ENCODE peak calls at places on chromosome X, in seven cellular contexts. One of them, this sample, is unnamed.

GRCh38 chrX:149286940-149287349 is 218.2 kb downstream of the IDS start:
- DNase-seq in iPS DF 6.9: peak; percentile 22
- DNase-seq in mesendoderm: peak; percentile 50
- DNase-seq in breast epithelium: no peak
- DNase-seq in A549: peak; percentile 38
- DNase-seq in ovary: no peak
- DNase-seq in HepG2: peak; percentile 11
- DNase-seq in this sample: peak; percentile 35

GRCh38 chrX:63747331-63747730 is 37.7 kb downstream of the ARHGEF9 start:
- DNase-seq in iPS DF 6.9: no peak
- DNase-seq in mesendoderm: no peak
- DNase-seq in breast epithelium: no peak
- DNase-seq in A549: no peak
- DNase-seq in ovary: no peak
- DNase-seq in HepG2: no peak
- DNase-seq in this sample: no peak

GRCh38 chrX:26466387-26466786 is 250.4 kb downstream of the MAGEB5 start:
- DNase-seq in iPS DF 6.9: no peak
- DNase-seq in mesendoderm: no peak
- DNase-seq in breast epithelium: no peak
- DNase-seq in A549: no peak
- DNase-seq in ovary: no peak
- DNase-seq in HepG2: no peak
- DNase-seq in this sample: no peak

GRCh38 chrX:118536204-118536603 is 40.6 kb downstream of the DOCK11 start:
- DNase-seq in iPS DF 6.9: no peak
- DNase-seq in mesendoderm: no peak
- DNase-seq in breast epithelium: no peak
- DNase-seq in A549: no peak
- DNase-seq in ovary: no peak
- DNase-seq in HepG2: no peak
- DNase-seq in this sample: no peak

GRCh38 chrX:37599735-37600134 is 28.3 kb downstream of the LANCL3 start:
- DNase-seq in iPS DF 6.9: no peak
- DNase-seq in mesendoderm: no peak
- DNase-seq in breast epithelium: peak; percentile 58
- DNase-seq in A549: no peak
- DNase-seq in ovary: no peak
- DNase-seq in HepG2: no peak
- DNase-seq in this sample: no peak

GRCh38 chrX:13463608-13464007 is 105.8 kb upstream of the EGFL6 start:
- DNase-seq in iPS DF 6.9: no peak
- DNase-seq in mesendoderm: no peak
- DNase-seq in breast epithelium: no peak
- DNase-seq in A549: peak; percentile 6
- DNase-seq in ovary: no peak
- DNase-seq in HepG2: no peak
- DNase-seq in this sample: no peak

GRCh38 chrX:32877592-32877991 is 333.8 kb downstream of the DMD start:
- DNase-seq in iPS DF 6.9: no peak
- DNase-seq in mesendoderm: peak; percentile 63
- DNase-seq in breast epithelium: no peak
- DNase-seq in A549: no peak
- DNase-seq in ovary: no peak
- DNase-seq in HepG2: no peak
- DNase-seq in this sample: no peak

GRCh38 chrX:43589735-43590515 is 66.2 kb upstream of the MAOA start:
- DNase-seq in iPS DF 6.9: no peak
- DNase-seq in mesendoderm: no peak
- DNase-seq in breast epithelium: no peak
- DNase-seq in A549: no peak
- DNase-seq in ovary: no peak
- DNase-seq in HepG2: peak; percentile 64
- DNase-seq in this sample: no peak

GRCh38 chrX:72053508-72053907 is 78.2 kb downstream of the RTL5 start:
- DNase-seq in iPS DF 6.9: no peak
- DNase-seq in mesendoderm: no peak
- DNase-seq in breast epithelium: no peak
- DNase-seq in A549: no peak
- DNase-seq in ovary: no peak
- DNase-seq in HepG2: no peak
- DNase-seq in this sample: no peak

GRCh38 chrX:136205882-136206281 is 45.3 kb downstream of the MAP7D3 start:
- DNase-seq in iPS DF 6.9: no peak
- DNase-seq in mesendoderm: no peak
- DNase-seq in breast epithelium: no peak
- DNase-seq in A549: no peak
- DNase-seq in ovary: no peak
- DNase-seq in HepG2: no peak
- DNase-seq in this sample: no peak
- H3K27ac ChIP-seq in iPS DF 6.9: no peak overlapping the region
- H3K27ac ChIP-seq in mesendoderm: no peak overlapping the region
- H3K27ac ChIP-seq in breast epithelium: peak overlapping the region; percentile 55
- H3K27ac ChIP-seq in A549: no peak overlapping the region
- H3K27ac ChIP-seq in ovary: no peak overlapping the region
- H3K27ac ChIP-seq in HepG2: no peak overlapping the region
- H3K27ac ChIP-seq in this sample: no peak overlapping the region

GRCh38 chrX:10048695-10049094 is 81.5 kb downstream of the CLDN34 start:
- DNase-seq in iPS DF 6.9: no peak
- DNase-seq in mesendoderm: no peak
- DNase-seq in breast epithelium: no peak
- DNase-seq in A549: no peak
- DNase-seq in ovary: no peak
- DNase-seq in HepG2: no peak
- DNase-seq in this sample: no peak

GRCh38 chrX:10049246-10049645 is 82.1 kb downstream of the CLDN34 start:
- DNase-seq in iPS DF 6.9: no peak
- DNase-seq in mesendoderm: no peak
- DNase-seq in breast epithelium: no peak
- DNase-seq in A549: no peak
- DNase-seq in ovary: no peak
- DNase-seq in HepG2: no peak
- DNase-seq in this sample: no peak

GRCh38 chrX:10047133-10047532 is 80.0 kb downstream of the CLDN34 start:
- DNase-seq in iPS DF 6.9: no peak
- DNase-seq in mesendoderm: no peak
- DNase-seq in breast epithelium: no peak
- DNase-seq in A549: no peak
- DNase-seq in ovary: no peak
- DNase-seq in HepG2: no peak
- DNase-seq in this sample: no peak

GRCh38 chrX:10047631-10048030 is 80.5 kb downstream of the CLDN34 start:
- DNase-seq in iPS DF 6.9: no peak
- DNase-seq in mesendoderm: no peak
- DNase-seq in breast epithelium: no peak
- DNase-seq in A549: no peak
- DNase-seq in ovary: no peak
- DNase-seq in HepG2: no peak
- DNase-seq in this sample: no peak

DNA sequence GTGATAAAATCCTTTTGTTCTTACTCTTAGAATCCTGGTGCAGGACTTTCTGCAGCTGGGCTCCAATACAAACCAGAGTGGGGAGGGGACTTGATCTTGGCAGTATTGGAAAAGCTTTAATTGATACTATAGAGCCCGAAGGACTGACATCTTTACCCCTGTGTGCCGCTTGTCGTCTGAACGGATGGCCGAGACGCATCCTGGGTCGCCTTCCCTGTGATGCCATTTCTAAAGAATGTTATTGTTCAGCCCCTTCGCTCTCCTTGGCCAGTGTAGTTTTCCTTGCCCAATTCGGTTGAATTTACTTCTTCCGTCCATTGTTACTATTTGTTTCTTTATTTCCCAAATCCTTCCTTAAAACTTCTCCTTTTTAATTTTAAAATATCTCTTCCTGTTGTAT is 80.9 kb downstream of the CLDN34 start:
- DNase-seq in iPS DF 6.9: no peak
- DNase-seq in mesendoderm: peak; percentile 71
- DNase-seq in breast epithelium: no peak
- DNase-seq in A549: no peak
- DNase-seq in ovary: no peak
- DNase-seq in HepG2: no peak
- DNase-seq in this sample: no peak
- H3K4me1 ChIP-seq in iPS DF 6.9: peaks cover 8% of the 10 kb centered on the region
- H3K4me1 ChIP-seq in mesendoderm: peaks cover 2% of the 10 kb centered on the region
- H3K4me1 ChIP-seq in breast epithelium: peaks cover 5% of the 10 kb centered on the region
- H3K4me1 ChIP-seq in A549: peaks cover 34% of the 10 kb centered on the region
- H3K4me1 ChIP-seq in ovary: peaks cover 8% of the 10 kb centered on the region
- H3K4me1 ChIP-seq in HepG2: no peaks in the 10 kb centered on the region
- H3K4me1 ChIP-seq in this sample: no peaks in the 10 kb centered on the region

GRCh38 chrX:115174548-115174947 is 14.7 kb upstream of the RBMXL3 start:
- DNase-seq in iPS DF 6.9: no peak
- DNase-seq in mesendoderm: peak; percentile 28
- DNase-seq in breast epithelium: no peak
- DNase-seq in A549: no peak
- DNase-seq in ovary: no peak
- DNase-seq in HepG2: no peak
- DNase-seq in this sample: no peak
- H3K27ac ChIP-seq in iPS DF 6.9: no peak overlapping the region
- H3K27ac ChIP-seq in mesendoderm: no peak overlapping the region
- H3K27ac ChIP-seq in breast epithelium: no peak overlapping the region
- H3K27ac ChIP-seq in A549: no peak overlapping the region
- H3K27ac ChIP-seq in ovary: no peak overlapping the region
- H3K27ac ChIP-seq in HepG2: no peak overlapping the region
- H3K27ac ChIP-seq in this sample: no peak overlapping the region

DNA sequence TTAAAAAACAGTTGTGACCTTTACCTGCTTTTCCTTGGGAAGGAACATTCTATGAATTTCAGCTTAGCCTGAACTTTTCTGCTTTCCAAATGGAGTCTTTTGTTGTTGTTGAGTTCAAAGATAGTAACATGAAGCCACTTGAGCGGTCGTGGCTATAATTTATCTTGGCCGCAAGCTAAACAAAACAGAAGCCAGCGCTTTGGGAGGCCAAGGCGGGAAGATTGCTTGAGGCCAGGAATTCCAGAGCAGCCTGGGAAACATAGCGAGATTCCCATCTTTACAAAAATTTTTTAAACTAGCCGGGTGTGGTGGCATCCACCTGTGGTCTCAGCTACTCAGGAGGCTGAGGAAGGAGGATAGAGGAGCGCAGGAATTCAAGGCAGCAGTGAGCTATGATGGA is 29.9 kb downstream of the TKTL1 start:
- DNase-seq in iPS DF 6.9: no peak
- DNase-seq in mesendoderm: no peak
- DNase-seq in breast epithelium: no peak
- DNase-seq in A549: no peak
- DNase-seq in ovary: no peak
- DNase-seq in HepG2: no peak
- DNase-seq in this sample: no peak
- H3K4me1 ChIP-seq in iPS DF 6.9: no peaks in the 10 kb centered on the region
- H3K4me1 ChIP-seq in mesendoderm: no peaks in the 10 kb centered on the region
- H3K4me1 ChIP-seq in breast epithelium: no peaks in the 10 kb centered on the region
- H3K4me1 ChIP-seq in A549: no peaks in the 10 kb centered on the region
- H3K4me1 ChIP-seq in ovary: peaks cover 2% of the 10 kb centered on the region
- H3K4me1 ChIP-seq in HepG2: no peaks in the 10 kb centered on the region
- H3K4me1 ChIP-seq in this sample: peaks cover 47% of the 10 kb centered on the region

GRCh38 chrX:292900-293897 is 12.0 kb downstream of the PLCXD1 start:
- DNase-seq in iPS DF 6.9: no peak
- DNase-seq in mesendoderm: no peak
- DNase-seq in breast epithelium: peak; percentile 48
- DNase-seq in A549: no peak
- DNase-seq in ovary: peak; percentile 29
- DNase-seq in HepG2: no peak
- DNase-seq in this sample: no peak

GRCh38 chrX:291411-291901 is 10.3 kb downstream of the PLCXD1 start:
- DNase-seq in iPS DF 6.9: no peak
- DNase-seq in mesendoderm: no peak
- DNase-seq in breast epithelium: peak; percentile 43
- DNase-seq in A549: no peak
- DNase-seq in ovary: peak; percentile 30
- DNase-seq in HepG2: no peak
- DNase-seq in this sample: peak; percentile 42

GRCh38 chrX:298993-299392 is 17.8 kb downstream of the PLCXD1 start:
- DNase-seq in iPS DF 6.9: no peak
- DNase-seq in mesendoderm: no peak
- DNase-seq in breast epithelium: peak; percentile 35
- DNase-seq in A549: no peak
- DNase-seq in ovary: no peak
- DNase-seq in HepG2: no peak
- DNase-seq in this sample: no peak

GRCh38 chrX:290476-291166 is 9.4 kb downstream of the PLCXD1 start:
- DNase-seq in iPS DF 6.9: no peak
- DNase-seq in mesendoderm: no peak
- DNase-seq in breast epithelium: peak; percentile 40
- DNase-seq in A549: no peak
- DNase-seq in ovary: peak; percentile 26
- DNase-seq in HepG2: no peak
- DNase-seq in this sample: no peak

DNA sequence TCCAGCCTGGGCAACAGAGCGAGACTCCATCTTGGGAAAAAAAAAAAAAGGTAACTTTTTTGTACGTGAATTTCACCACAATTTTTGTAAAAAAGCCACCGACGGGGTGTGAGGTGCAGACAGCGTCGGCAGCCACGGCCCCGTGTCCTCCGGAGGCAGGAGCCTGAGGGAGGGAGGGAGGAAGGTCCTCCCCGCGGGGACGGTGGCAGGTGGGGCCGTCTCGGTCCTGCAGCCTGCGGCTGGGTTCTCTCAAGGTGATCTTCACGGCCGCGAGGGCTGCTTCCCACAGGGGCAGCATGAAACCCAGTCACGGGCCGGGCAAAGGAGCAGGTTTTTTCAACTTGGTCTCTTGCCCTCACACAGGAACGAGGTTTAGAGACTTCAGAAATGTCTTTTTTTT is 14.0 kb downstream of the PLCXD1 start:
- DNase-seq in iPS DF 6.9: no peak
- DNase-seq in mesendoderm: no peak
- DNase-seq in breast epithelium: peak; percentile 48
- DNase-seq in A549: no peak
- DNase-seq in ovary: peak; percentile 26
- DNase-seq in HepG2: no peak
- DNase-seq in this sample: no peak
- H3K27ac ChIP-seq in iPS DF 6.9: no peak overlapping the region
- H3K27ac ChIP-seq in mesendoderm: no peak overlapping the region
- H3K27ac ChIP-seq in breast epithelium: no peak overlapping the region
- H3K27ac ChIP-seq in A549: no peak overlapping the region
- H3K27ac ChIP-seq in ovary: no peak overlapping the region
- H3K27ac ChIP-seq in HepG2: no peak overlapping the region
- H3K27ac ChIP-seq in this sample: no peak overlapping the region

GRCh38 chrX:30586516-30586915 is 8.9 kb upstream of the TASL start:
- DNase-seq in iPS DF 6.9: no peak
- DNase-seq in mesendoderm: no peak
- DNase-seq in breast epithelium: no peak
- DNase-seq in A549: no peak
- DNase-seq in ovary: no peak
- DNase-seq in HepG2: no peak
- DNase-seq in this sample: no peak

GRCh38 chrX:30592846-30593245 is 15.3 kb upstream of the TASL start:
- DNase-seq in iPS DF 6.9: no peak
- DNase-seq in mesendoderm: no peak
- DNase-seq in breast epithelium: no peak
- DNase-seq in A549: no peak
- DNase-seq in ovary: no peak
- DNase-seq in HepG2: no peak
- DNase-seq in this sample: no peak

GRCh38 chrX:30590368-30590767 is 12.8 kb upstream of the TASL start:
- DNase-seq in iPS DF 6.9: no peak
- DNase-seq in mesendoderm: no peak
- DNase-seq in breast epithelium: no peak
- DNase-seq in A549: no peak
- DNase-seq in ovary: no peak
- DNase-seq in HepG2: no peak
- DNase-seq in this sample: no peak

GRCh38 chrX:30593435-30594200 is 16.1 kb upstream of the TASL start:
- DNase-seq in iPS DF 6.9: no peak
- DNase-seq in mesendoderm: peak; percentile 16
- DNase-seq in breast epithelium: no peak
- DNase-seq in A549: no peak
- DNase-seq in ovary: no peak
- DNase-seq in HepG2: peak; percentile 7
- DNase-seq in this sample: no peak

GRCh38 chrX:30589146-30589888 is 11.8 kb upstream of the TASL start:
- DNase-seq in iPS DF 6.9: no peak
- DNase-seq in mesendoderm: no peak
- DNase-seq in breast epithelium: no peak
- DNase-seq in A549: no peak
- DNase-seq in ovary: no peak
- DNase-seq in HepG2: no peak
- DNase-seq in this sample: no peak
- H3K4me1 ChIP-seq in iPS DF 6.9: no peaks in the 10 kb centered on the region
- H3K4me1 ChIP-seq in mesendoderm: no peaks in the 10 kb centered on the region
- H3K4me1 ChIP-seq in breast epithelium: no peaks in the 10 kb centered on the region
- H3K4me1 ChIP-seq in A549: no peaks in the 10 kb centered on the region
- H3K4me1 ChIP-seq in ovary: no peaks in the 10 kb centered on the region
- H3K4me1 ChIP-seq in HepG2: peaks cover 14% of the 10 kb centered on the region
- H3K4me1 ChIP-seq in this sample: no peaks in the 10 kb centered on the region

This sample was measured in CD8-positive, alpha-beta memory T cell.